ENCODE peak calls at places on chromosomes 3 and 15, in four cellular contexts. P is activated naive CD8-positive, alpha-beta T cell treated with anti-CD3 and anti-CD28 coated beads, Interleukin-2, amount 10 ng/mL, durations not matched to agents 7 days and 5 days; C is gastroesophageal sphincter; H is stimulated activated naive CD8-positive, alpha-beta T cell treated with anti-CD3 and anti-CD28 coated beads, Interleukin-15, Interleukin-2, amounts not matched to agents 100 U/mL and 50 U/mL, for 24 hours. F is an unnamed sample.

GRCh38 chr3:4036046-4036445 is 236.8 kb downstream of the LRRN1 start:
- ATAC-seq in P (no peak), C (no peak), H (no peak), F (no peak)

GRCh38 chr3:9701006-9701405 is 2.6 kb upstream of the CPNE9 start:
- ATAC-seq in P (no peak), C (no peak), H (no peak), F (no peak)

GRCh38 chr3:20043398-20043797 is 3.2 kb downstream of the KAT2B start:
- ATAC-seq in P (peak), C (peak), H (peak), F (no peak)

GRCh38 chr15:50718700-50719125 is 32.1 kb upstream of the TRPM7 start:
- ATAC-seq in P (no peak), C (no peak), H (no peak), F (no peak)

GRCh38 chr3:132342183-132342582 is 25.0 kb downstream of the ACP3 start:
- ATAC-seq in P (no peak), C (no peak), H (no peak), F (no peak)

GRCh38 chr3:37053753-37054152 is 60.4 kb downstream of the MLH1 start:
- ATAC-seq in P (no peak), C (no peak), H (no peak), F (no peak)

GRCh38 chr3:29503969-29504368 is 223.1 kb downstream of the RBMS3 start:
- ATAC-seq in P (no peak), C (peak), H (no peak), F (no peak)

GRCh38 chr3:66023728-66024390 is 14.9 kb downstream of the MAGI1 start:
- ATAC-seq in P (no peak), C (no peak), H (no peak), F (no peak)

GRCh38 chr3:45965281-45966052 is 22.2 kb downstream of the CXCR6 start:
- ATAC-seq in P (peak), C (no peak), H (peak), F (no peak)

GRCh38 chr15:66936115-66936863 is 129.1 kb upstream of the SMAD3 start:
- ATAC-seq in P (no peak), C (peak), H (no peak), F (peak)

GRCh38 chr3:8938021-8938420 is 25.3 kb downstream of the RAD18 start:
- ATAC-seq in P (no peak), C (no peak), H (no peak), F (no peak)

GRCh38 chr3:17175187-17175839 is 290.6 kb downstream of the PLCL2 start:
- ATAC-seq in P (no peak), C (no peak), H (no peak), F (no peak)

GRCh38 chr3:93843981-93844380 is 129.7 kb downstream of the PROS1 start:
- ATAC-seq in P (no peak), C (peak), H (no peak), F (no peak)

GRCh38 chr3:100269410-100270217 is 8.8 kb downstream of the TBC1D23 start:
- ATAC-seq in P (no peak), C (no peak), H (peak), F (no peak)

GRCh38 chr3:168081171-168081771 is 14.5 kb downstream of the GOLIM4 start:
- ATAC-seq in P (no peak), C (no peak), H (no peak), F (no peak)

GRCh38 chr3:169196789-169197188 is 466.7 kb downstream of the MECOM start:
- ATAC-seq in P (no peak), C (no peak), H (no peak), F (no peak)

GRCh38 chr3:107578091-107578490 is 55.3 kb downstream of the BBX start:
- ATAC-seq in P (no peak), C (no peak), H (no peak), F (no peak)

GRCh38 chr3:106423321-106424225 is 554.8 kb upstream of the CBLB start:
- ATAC-seq in P (no peak), C (no peak), H (peak), F (peak)

GRCh38 chr3:20043825-20044224 is 3.6 kb downstream of the KAT2B start:
- ATAC-seq in P (no peak), C (no peak), H (no peak), F (no peak)

GRCh38 chr15:66496951-66497501 is 536 bp downstream of the SNAPC5 start:
- ATAC-seq in P (peak), C (peak), H (peak), F (peak)

GRCh38 chr3:21618695-21619094 is 132.3 kb downstream of the ZNF385D start:
- ATAC-seq in P (no peak), C (no peak), H (no peak), F (no peak)

GRCh38 chr15:55319537-55320325 is 709 bp downstream of the PIGB start:
- ATAC-seq in P (no peak), C (no peak), H (no peak), F (no peak)

GRCh38 chr3:16090013-16090412 is 84.5 kb upstream of the GALNT15 start:
- ATAC-seq in P (no peak), C (no peak), H (no peak), F (no peak)

GRCh38 chr15:58369261-58369699 is 62.5 kb upstream of the LIPC start:
- ATAC-seq in P (peak), C (no peak), H (peak), F (no peak)

GRCh38 chr3:100830931-100831330 is 121.6 kb downstream of the TFG start:
- ATAC-seq in P (no peak), C (no peak), H (peak), F (peak)

GRCh38 chr3:49649576-49649975 is 24.6 kb upstream of the APEH start:
- ATAC-seq in P (peak), C (no peak), H (no peak), F (no peak)

GRCh38 chr3:184679056-184679502 is 32.8 kb downstream of the MAGEF1 start:
- ATAC-seq in P (no peak), C (no peak), H (no peak), F (no peak)

GRCh38 chr3:56887402-56888025 is 85.8 kb upstream of the ARHGEF3 start:
- ATAC-seq in P (peak), C (no peak), H (peak), F (peak)

GRCh38 chr3:167750273-167750971 is 14.9 kb downstream of the SERPINI1 start:
- ATAC-seq in P (peak), C (no peak), H (peak), F (peak)

GRCh38 chr15:81315452-81316203 is 8.3 kb downstream of the STARD5 start:
- ATAC-seq in P (peak), C (no peak), H (peak), F (no peak)

GRCh38 chr3:69099576-69099975 is 14.8 kb downstream of the ARL6IP5 start:
- ATAC-seq in P (no peak), C (no peak), H (no peak), F (no peak)

GRCh38 chr3:152192936-152193672 is 75.6 kb upstream of the MBNL1 start:
- ATAC-seq in P (peak), C (no peak), H (no peak), F (no peak)

GRCh38 chr3:53842436-53843194 is 3.6 kb downstream of the CHDH start:
- ATAC-seq in P (no peak), C (no peak), H (no peak), F (no peak)

GRCh38 chr3:47186285-47186684 is 22.4 kb upstream of the SETD2 start:
- ATAC-seq in P (no peak), C (no peak), H (no peak), F (no peak)

GRCh38 chr15:24269166-24269571 is 406.4 kb upstream of the NPAP1 start:
- ATAC-seq in P (no peak), C (no peak), H (no peak), F (no peak)

GRCh38 chr15:52463638-52464037 is 65.0 kb downstream of the MYO5A start:
- ATAC-seq in P (no peak), C (no peak), H (no peak), F (no peak)

F was measured in stimulated activated memory B cell treated with anti-CD40 and anti-IgM and Interleukin-4, amounts not matched to agents 10 μg/mL and 1 μg/mL and 100 μg/mL, for 72 hours.